ENCODE peak calls at places on chromosomes 3 and 15, in four cellular contexts. I is mammary epithelial cell, Z is uterus, E is PC-3. T is an unnamed sample.

GRCh38 chr3:194271459-194272035 is 79.6 kb downstream of the CPN2 start:
- DNase-seq in I (no peak), E (no peak), Z (no peak), T (no peak)

GRCh38 chr3:167691366-167691765 is 37.6 kb upstream of the WDR49 start:
- DNase-seq in I (no peak), E (no peak), Z (no peak), T (no peak)

GRCh38 chr3:61822588-61822987 is 261.2 kb downstream of the PTPRG start:
- DNase-seq in E (no peak), I (no peak), Z (no peak), T (no peak)

GRCh38 chr3:170046269-170047132 is 8.7 kb downstream of the GPR160 start:
- DNase-seq in Z (no peak), I (no peak), E (peak), T (no peak)

GRCh38 chr3:140078940-140079339 is 144.0 kb downstream of the CLSTN2 start:
- DNase-seq in I (no peak), Z (no peak), E (no peak), T (no peak)

GRCh38 chr3:174618368-174618767 is 240.8 kb upstream of the NAALADL2 start:
- DNase-seq in Z (no peak), E (no peak), I (no peak), T (no peak)

GRCh38 chr3:194488007-194488742 is 1.4 kb upstream of the ATP13A3 start:
- DNase-seq in I (peak), Z (no peak), E (peak), T (peak)

GRCh38 chr3:84893211-84893610 is 65.6 kb upstream of the CADM2 start:
- DNase-seq in I (no peak), Z (no peak), E (no peak), T (no peak)

GRCh38 chr3:110615454-110615853 is 456.2 kb upstream of the NECTIN3 start:
- DNase-seq in Z (no peak), E (no peak), I (no peak), T (no peak)

GRCh38 chr3:135090020-135090717 is 295.1 kb downstream of the EPHB1 start:
- DNase-seq in E (peak), Z (no peak), I (no peak), T (no peak)

GRCh38 chr3:135497979-135498378 is 467.5 kb upstream of the PPP2R3A start:
- DNase-seq in I (no peak), Z (no peak), E (no peak), T (no peak)

GRCh38 chr3:66473181-66473580 is 27.6 kb downstream of the LRIG1 start:
- DNase-seq in E (no peak), I (no peak), Z (no peak), T (no peak)

GRCh38 chr3:131612745-131613144 is 110.0 kb upstream of the MRPL3 start:
- DNase-seq in Z (no peak), I (no peak), E (no peak), T (no peak)

GRCh38 chr3:9403463-9403862 is 6.0 kb downstream of the SETD5 start:
- DNase-seq in Z (no peak), I (no peak), E (no peak), T (no peak)

GRCh38 chr3:169886671-169887070 is 16.9 kb upstream of the LRRC31 start:
- DNase-seq in E (no peak), Z (peak), I (no peak), T (no peak)

GRCh38 chr15:92907880-92908279 is 7.8 kb downstream of the CHD2 start:
- DNase-seq in Z (peak), E (peak), I (peak), T (no peak)

GRCh38 chr3:30435950-30436349 is 170.5 kb upstream of the TGFBR2 start:
- DNase-seq in E (no peak), Z (no peak), I (no peak), T (no peak)

GRCh38 chr3:73070675-73071575 is 9.5 kb downstream of the EBLN2 start:
- DNase-seq in E (no peak), I (no peak), Z (no peak), T (no peak)

GRCh38 chr15:38129531-38130199 is 123.0 kb upstream of the SPRED1 start:
- DNase-seq in E (peak), Z (peak), I (peak), T (no peak)

GRCh38 chr15:29126821-29127461 is 142.7 kb downstream of the NSMCE3 start:
- DNase-seq in I (no peak), Z (no peak), E (no peak), T (no peak)

GRCh38 chr3:155853214-155854146 is 747 bp downstream of the SLC33A1 start:
- DNase-seq in E (peak), I (no peak), Z (no peak), T (peak)

GRCh38 chr3:37218206-37218605 is 43.8 kb upstream of the LRRFIP2 start:
- DNase-seq in I (no peak), E (no peak), Z (no peak), T (no peak)

GRCh38 chr3:167867981-167868380 is 132.5 kb downstream of the SERPINI1 start:
- DNase-seq in E (no peak), Z (no peak), I (no peak), T (no peak)

GRCh38 chr3:12458901-12459300 is 25.4 kb upstream of the TSEN2 start:
- DNase-seq in Z (no peak), E (no peak), I (no peak), T (no peak)

GRCh38 chr3:128491071-128491899 is 1.7 kb downstream of the GATA2 start:
- DNase-seq in E (peak), Z (peak), I (no peak), T (no peak)
- H3K4me3 ChIP-seq in E (peak), Z (peak), I (no peak), T (no peak)

DNA sequence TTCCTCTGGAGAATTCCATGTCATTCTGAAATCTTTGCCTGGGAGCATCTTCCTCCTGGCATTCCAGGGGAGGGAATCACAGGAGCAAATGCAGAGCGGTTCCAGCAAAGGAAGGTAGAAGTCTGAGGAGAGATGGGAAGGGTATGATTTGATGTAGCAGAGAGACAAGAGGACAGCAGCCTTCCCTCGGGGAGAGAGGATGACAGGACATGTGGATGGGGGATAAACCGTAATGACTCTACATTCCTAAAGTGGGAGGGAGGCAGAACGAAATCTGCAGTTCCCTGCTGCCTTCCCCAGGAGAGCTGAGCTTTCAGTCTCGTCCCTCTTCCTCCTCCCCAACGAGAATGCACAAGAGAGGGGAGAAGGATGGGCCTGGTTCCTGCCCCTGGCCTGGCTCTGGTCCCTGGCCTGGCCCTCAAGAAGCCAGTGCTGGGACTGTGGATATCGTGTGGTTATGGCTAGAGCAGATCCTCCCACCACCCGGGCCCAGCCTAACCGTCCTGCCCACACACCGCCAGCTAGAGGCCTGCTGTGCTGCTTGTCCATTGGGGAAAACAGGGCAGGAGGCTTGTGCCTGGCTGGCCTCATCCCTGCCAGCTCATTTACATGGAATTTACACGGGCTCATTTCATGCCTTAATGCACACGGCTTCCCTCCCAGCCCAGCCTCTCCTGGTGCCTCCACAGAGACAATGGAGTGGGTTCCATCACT is 26.6 kb downstream of the SEMA7A start:
- DNase-seq in Z (peak), E (peak), I (peak), T (no peak)
- H3K27ac ChIP-seq in Z (peak), E (peak), I (peak), T (no peak)

DNA sequence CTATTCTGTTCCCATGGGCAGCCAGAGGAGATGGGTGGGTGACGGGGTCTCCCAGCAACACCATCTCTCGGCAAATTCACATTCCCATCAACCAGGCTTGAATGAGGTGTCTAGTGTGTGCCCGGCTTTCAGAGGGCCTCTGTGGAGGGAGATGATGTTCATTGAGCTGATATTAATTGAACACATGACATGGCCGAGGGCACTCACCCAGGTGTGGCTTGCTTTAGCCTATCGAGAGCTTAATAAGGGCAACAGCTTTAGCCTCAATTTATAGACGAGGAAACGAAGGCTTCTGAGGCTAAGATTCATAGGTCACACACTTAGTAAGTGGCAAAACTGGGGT is 287.9 kb downstream of the UACA start:
- DNase-seq in Z (no peak), I (no peak), E (no peak), T (no peak)
- H3K4me3 ChIP-seq in Z (no peak), I (peak), E (peak), T (peak)

GRCh38 chr15:67955256-67955655 is 98.9 kb upstream of the PIAS1 start:
- DNase-seq in Z (no peak), I (no peak), E (no peak), T (no peak)

GRCh38 chr15:67953286-67953685 is 100.8 kb upstream of the PIAS1 start:
- DNase-seq in Z (no peak), E (no peak), I (no peak), T (no peak)

GRCh38 chr15:67957435-67958139 is 96.5 kb upstream of the PIAS1 start:
- DNase-seq in Z (no peak), E (no peak), I (no peak), T (no peak)
- H3K27ac ChIP-seq in Z (no peak), E (no peak), I (no peak), T (no peak)

GRCh38 chr3:114147281-114147680 is 31.6 kb downstream of the DRD3 start:
- DNase-seq in Z (no peak), I (no peak), E (no peak), T (no peak)

GRCh38 chr3:114151091-114151490 is 27.8 kb downstream of the DRD3 start:
- DNase-seq in E (no peak), I (no peak), Z (no peak), T (no peak)

GRCh38 chr3:114143817-114144216 is 35.0 kb downstream of the DRD3 start:
- DNase-seq in Z (no peak), E (no peak), I (no peak), T (no peak)

GRCh38 chr3:114144909-114145688 is 33.8 kb downstream of the DRD3 start:
- DNase-seq in E (peak), Z (no peak), I (peak), T (no peak)
- H3K4me3 ChIP-seq in E (no peak), Z (no peak), I (no peak), T (no peak)

GRCh38 chr3:74584782-74585181 is 29.7 kb downstream of the CNTN3 start:
- DNase-seq in I (no peak), E (no peak), Z (no peak), T (no peak)
- H3K27ac ChIP-seq in I (no peak), E (no peak), Z (no peak), T (no peak)

T was measured in CD8-positive, alpha-beta T cell.